ENCODE peak calls at places on chromosome 11, in four cellular contexts. N, E, Z and I are unnamed samples.

GRCh38 chr11:45280449-45280848 is 5.7 kb downstream of the SYT13 start:
- DNase-seq in E (no peak), N (no peak), Z (no peak), I (no peak)

GRCh38 chr11:7965386-7965785 is at the start of gene NLRP10:
- DNase-seq in E (no peak), N (no peak), Z (no peak), I (no peak)

GRCh38 chr11:110447897-110448522 is 18.3 kb downstream of the FDX1 start:
- DNase-seq in E (no peak), Z (no peak), N (no peak), I (no peak)

GRCh38 chr11:76800466-76801200 is 17.5 kb downstream of the TSKU start:
- DNase-seq in Z (no peak), E (no peak), N (no peak), I (peak)

GRCh38 chr11:33438311-33438710 is 181.1 kb downstream of the HIPK3 start:
- DNase-seq in N (no peak), E (no peak), Z (no peak), I (no peak)

GRCh38 chr11:117625237-117625636 is 171.8 kb downstream of the DSCAML1 start:
- DNase-seq in E (no peak), N (no peak), Z (no peak), I (no peak)

GRCh38 chr11:110356769-110357671 is 60.6 kb upstream of the RDX start:
- DNase-seq in Z (no peak), E (no peak), N (no peak), I (no peak)

GRCh38 chr11:3225159-3225758 is 6.6 kb upstream of the MRGPRG start:
- DNase-seq in N (no peak), Z (no peak), E (no peak), I (no peak)

GRCh38 chr11:43504316-43504950 is 145.7 kb downstream of the TTC17 start:
- DNase-seq in E (no peak), Z (no peak), N (no peak), I (no peak)

GRCh38 chr11:69538840-69539239 is 57.4 kb downstream of the LINC01488 start:
- DNase-seq in Z (no peak), E (no peak), N (no peak), I (no peak)

GRCh38 chr11:74418509-74418895 is 20.3 kb upstream of the PGM2L1 start:
- DNase-seq in N (no peak), E (no peak), Z (no peak), I (no peak)

GRCh38 chr11:130555251-130555841 is 106.9 kb downstream of the ADAMTS15 start:
- DNase-seq in N (no peak), Z (no peak), E (no peak), I (peak)

GRCh38 chr11:116695657-116696254 is 77.0 kb downstream of the BUD13 start:
- DNase-seq in Z (no peak), N (no peak), E (no peak), I (no peak)

GRCh38 chr11:15313862-15314261 is 199.1 kb downstream of the INSC start:
- DNase-seq in E (no peak), N (no peak), Z (no peak), I (no peak)

GRCh38 chr11:128828350-128828749 is 38.7 kb downstream of the KCNJ1 start:
- DNase-seq in E (no peak), N (no peak), Z (no peak), I (peak)

GRCh38 chr11:80929406-80929805 is 1488.6 kb upstream of the TENM4 start:
- DNase-seq in N (no peak), E (no peak), Z (no peak), I (no peak)

GRCh38 chr11:60840711-60841430 is 1.0 kb upstream of the CCDC86 start:
- DNase-seq in Z (no peak), E (no peak), N (no peak), I (no peak)

GRCh38 chr11:2976289-2977063 is 15.7 kb downstream of the NAP1L4 start:
- DNase-seq in N (no peak), Z (no peak), E (no peak), I (no peak)

GRCh38 chr11:73989156-73989555 is 6.5 kb upstream of the UCP2 start:
- DNase-seq in E (no peak), Z (no peak), N (no peak), I (no peak)

GRCh38 chr11:128497057-128497957 is 90.1 kb downstream of the ETS1 start:
- DNase-seq in N (no peak), E (no peak), Z (no peak), I (no peak)

GRCh38 chr11:92929168-92930053 is 40.0 kb upstream of the MTNR1B start:
- DNase-seq in N (no peak), Z (no peak), E (no peak), I (no peak)

GRCh38 chr11:104043678-104044239 is 7.3 kb downstream of the DDI1 start:
- DNase-seq in E (no peak), N (no peak), Z (no peak), I (no peak)

GRCh38 chr11:100647861-100648260 is 39.2 kb upstream of the ARHGAP42 start:
- DNase-seq in E (no peak), N (no peak), Z (no peak), I (no peak)

GRCh38 chr11:18699848-18700261 is 1.3 kb downstream of the TMEM86A start:
- DNase-seq in N (no peak), E (no peak), Z (no peak), I (no peak)

GRCh38 chr11:3837793-3838192 is 3.0 kb downstream of the RHOG start:
- DNase-seq in Z (no peak), N (no peak), E (no peak), I (peak)

GRCh38 chr11:32935462-32936029 is 42.9 kb downstream of the QSER1 start:
- DNase-seq in E (no peak), N (no peak), Z (no peak), I (no peak)

GRCh38 chr11:69834811-69835800 is 15.9 kb upstream of the FGF3 start:
- DNase-seq in Z (no peak), N (no peak), E (no peak), I (no peak)

GRCh38 chr11:2672553-2673249 is 27.1 kb downstream of the KCNQ1OT1 start:
- DNase-seq in N (no peak), E (no peak), Z (no peak), I (no peak)

GRCh38 chr11:111355956-111356659 is 23.0 kb downstream of the POU2AF1 start:
- DNase-seq in E (no peak), Z (no peak), N (no peak), I (peak)

GRCh38 chr11:117928818-117929567 is at the start of gene TMPRSS13:
- DNase-seq in N (no peak), E (no peak), Z (no peak), I (peak)

GRCh38 chr11:71221851-71222250 is 30.5 kb downstream of the SHANK2 start:
- DNase-seq in N (no peak), E (no peak), Z (no peak), I (peak)